ENCODE peak calls at places on chromosomes 11 and 22, in six cellular contexts. One of them, this sample, is unnamed. For H3K27me3, the result is how much of the 10 kb centered on the place peaks cover.

GRCh38 chr11:64132388-64132771 is 33.5 kb downstream of the MACROD1 start:
- DNase-seq in SK-N-SH: peak
- DNase-seq in HepG2: no peak
- DNase-seq in transverse colon: no peak
- DNase-seq in GM23338: no peak
- DNase-seq in sigmoid colon: no peak
- DNase-seq in this sample: no peak

GRCh38 chr11:27373392-27373791 is 10.4 kb upstream of the CCDC34 start:
- DNase-seq in SK-N-SH: no peak
- DNase-seq in HepG2: no peak
- DNase-seq in transverse colon: no peak
- DNase-seq in GM23338: no peak
- DNase-seq in sigmoid colon: no peak
- DNase-seq in this sample: no peak

GRCh38 chr22:41257696-41258095 is 17.0 kb upstream of the CHADL start:
- DNase-seq in SK-N-SH: no peak
- DNase-seq in HepG2: no peak
- DNase-seq in transverse colon: no peak
- DNase-seq in GM23338: no peak
- DNase-seq in sigmoid colon: no peak
- DNase-seq in this sample: no peak

GRCh38 chr22:47276219-47276843 is 513.9 kb downstream of the TBC1D22A start:
- DNase-seq in SK-N-SH: no peak
- DNase-seq in HepG2: no peak
- DNase-seq in transverse colon: no peak
- DNase-seq in GM23338: no peak
- DNase-seq in sigmoid colon: peak
- DNase-seq in this sample: no peak

GRCh38 chr11:723120-723883 is 17.3 kb downstream of the EPS8L2 start:
- DNase-seq in SK-N-SH: peak
- DNase-seq in HepG2: peak
- DNase-seq in transverse colon: peak
- DNase-seq in GM23338: peak
- DNase-seq in sigmoid colon: no peak
- DNase-seq in this sample: no peak

GRCh38 chr22:17436981-17437410 is 67.7 kb downstream of the CECR2 start:
- DNase-seq in SK-N-SH: no peak
- DNase-seq in HepG2: no peak
- DNase-seq in transverse colon: no peak
- DNase-seq in GM23338: peak
- DNase-seq in sigmoid colon: no peak
- DNase-seq in this sample: no peak

GRCh38 chr11:2411446-2412305 is 11.1 kb downstream of the TSSC4 start:
- DNase-seq in SK-N-SH: no peak
- DNase-seq in HepG2: no peak
- DNase-seq in transverse colon: no peak
- DNase-seq in GM23338: no peak
- DNase-seq in sigmoid colon: no peak
- DNase-seq in this sample: no peak

GRCh38 chr22:45216133-45217003 is 24.3 kb downstream of the KIAA0930 start:
- DNase-seq in SK-N-SH: no peak
- DNase-seq in HepG2: no peak
- DNase-seq in transverse colon: no peak
- DNase-seq in GM23338: peak
- DNase-seq in sigmoid colon: no peak
- DNase-seq in this sample: no peak

GRCh38 chr11:88015170-88015569 is 160.1 kb downstream of the RAB38 start:
- DNase-seq in SK-N-SH: no peak
- DNase-seq in HepG2: no peak
- DNase-seq in transverse colon: no peak
- DNase-seq in GM23338: no peak
- DNase-seq in sigmoid colon: no peak
- DNase-seq in this sample: no peak

GRCh38 chr11:104858882-104859735 is 39.2 kb downstream of the CASP12 start:
- DNase-seq in SK-N-SH: no peak
- DNase-seq in HepG2: no peak
- DNase-seq in transverse colon: no peak
- DNase-seq in GM23338: peak
- DNase-seq in sigmoid colon: no peak
- DNase-seq in this sample: no peak

GRCh38 chr22:42881982-42882656 is 25.0 kb upstream of the ARFGAP3 start:
- DNase-seq in SK-N-SH: no peak
- DNase-seq in HepG2: no peak
- DNase-seq in transverse colon: peak
- DNase-seq in GM23338: no peak
- DNase-seq in sigmoid colon: no peak
- DNase-seq in this sample: no peak

GRCh38 chr22:29633514-29634312 is 30.3 kb downstream of the NF2 start:
- DNase-seq in SK-N-SH: no peak
- DNase-seq in HepG2: no peak
- DNase-seq in transverse colon: no peak
- DNase-seq in GM23338: no peak
- DNase-seq in sigmoid colon: no peak
- DNase-seq in this sample: no peak

GRCh38 chr11:114207096-114207495 is 89.1 kb upstream of the NNMT start:
- DNase-seq in SK-N-SH: no peak
- DNase-seq in HepG2: no peak
- DNase-seq in transverse colon: no peak
- DNase-seq in GM23338: no peak
- DNase-seq in sigmoid colon: no peak
- DNase-seq in this sample: no peak

GRCh38 chr11:2708757-2709281 is 9.0 kb upstream of the KCNQ1OT1 start:
- DNase-seq in SK-N-SH: peak
- DNase-seq in HepG2: no peak
- DNase-seq in transverse colon: no peak
- DNase-seq in GM23338: no peak
- DNase-seq in sigmoid colon: peak
- DNase-seq in this sample: no peak

GRCh38 chr11:85132839-85133238 is 494.3 kb downstream of the DLG2 start:
- DNase-seq in SK-N-SH: no peak
- DNase-seq in HepG2: no peak
- DNase-seq in transverse colon: no peak
- DNase-seq in GM23338: peak
- DNase-seq in sigmoid colon: no peak
- DNase-seq in this sample: no peak

GRCh38 chr11:118876261-118876660 is 7.4 kb upstream of the CXCR5 start:
- DNase-seq in SK-N-SH: no peak
- DNase-seq in HepG2: no peak
- DNase-seq in transverse colon: no peak
- DNase-seq in GM23338: no peak
- DNase-seq in sigmoid colon: no peak
- DNase-seq in this sample: no peak

GRCh38 chr11:118873804-118874203 is 9.9 kb upstream of the CXCR5 start:
- DNase-seq in SK-N-SH: peak
- DNase-seq in HepG2: no peak
- DNase-seq in transverse colon: no peak
- DNase-seq in GM23338: no peak
- DNase-seq in sigmoid colon: no peak
- DNase-seq in this sample: no peak

GRCh38 chr11:118872403-118872821 is 11.3 kb upstream of the CXCR5 start:
- DNase-seq in SK-N-SH: no peak
- DNase-seq in HepG2: no peak
- DNase-seq in transverse colon: peak
- DNase-seq in GM23338: no peak
- DNase-seq in sigmoid colon: no peak
- DNase-seq in this sample: no peak

GRCh38 chr11:118868659-118869058 is 15.0 kb upstream of the CXCR5 start:
- DNase-seq in SK-N-SH: no peak
- DNase-seq in HepG2: no peak
- DNase-seq in transverse colon: no peak
- DNase-seq in GM23338: no peak
- DNase-seq in sigmoid colon: no peak
- DNase-seq in this sample: no peak

DNA sequence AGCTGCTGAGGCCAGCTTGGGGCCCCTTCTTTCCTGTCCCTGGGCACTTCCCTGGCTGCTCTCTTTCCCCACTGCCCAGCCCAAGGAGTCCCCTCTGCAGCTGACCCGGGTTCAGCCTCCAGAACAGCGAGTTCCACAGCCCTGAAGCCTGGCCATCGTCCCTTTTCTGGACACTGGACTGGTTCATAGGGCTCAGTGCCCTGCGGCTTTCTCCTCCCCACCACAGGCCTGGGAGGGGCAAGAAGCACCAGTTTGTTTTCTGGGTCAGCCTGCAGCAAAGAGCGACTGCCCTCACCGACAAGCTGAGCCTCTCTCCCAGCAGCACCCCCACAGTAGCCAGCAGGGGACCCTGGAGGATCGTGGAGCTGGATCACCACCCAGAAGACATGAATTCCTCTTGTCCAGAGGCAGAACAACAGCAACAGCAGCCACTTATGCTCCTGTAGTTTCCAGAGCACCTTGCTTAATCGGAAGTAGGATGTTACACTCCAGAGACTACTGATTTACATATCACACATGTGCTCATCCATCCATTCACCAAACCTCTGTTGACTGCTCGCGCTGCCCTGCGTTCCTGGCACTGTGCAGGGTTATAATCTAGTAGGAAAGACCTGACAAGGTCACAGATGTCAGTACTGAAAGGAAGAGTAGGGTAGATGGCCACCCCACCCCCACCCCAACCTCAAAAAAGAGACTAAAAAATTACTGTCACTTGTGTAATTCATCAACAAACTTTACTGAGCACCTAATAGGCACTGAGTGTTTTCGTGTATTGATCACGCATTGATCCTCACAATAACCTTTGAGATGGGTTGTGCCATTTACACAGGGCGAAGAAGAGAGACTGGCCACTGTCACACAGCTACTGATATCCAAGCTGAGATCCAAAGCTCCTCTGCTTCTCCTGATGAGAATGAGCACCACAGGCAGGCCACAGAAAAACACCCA is 13.0 kb upstream of the CXCR5 start:
- DNase-seq in SK-N-SH: peak
- DNase-seq in HepG2: peak
- DNase-seq in transverse colon: peak
- DNase-seq in GM23338: peak
- DNase-seq in sigmoid colon: peak
- DNase-seq in this sample: no peak
- TF ChIP-seq POLR2AphosphoS5 in SK-N-SH: no peak
- TF ChIP-seq POLR2AphosphoS5 in HepG2: no peak
- TF ChIP-seq POLR2AphosphoS5 in transverse colon: no peak
- TF ChIP-seq POLR2AphosphoS5 in GM23338: no peak
- TF ChIP-seq POLR2AphosphoS5 in sigmoid colon: no peak
- TF ChIP-seq POLR2AphosphoS5 in this sample: peak

DNA sequence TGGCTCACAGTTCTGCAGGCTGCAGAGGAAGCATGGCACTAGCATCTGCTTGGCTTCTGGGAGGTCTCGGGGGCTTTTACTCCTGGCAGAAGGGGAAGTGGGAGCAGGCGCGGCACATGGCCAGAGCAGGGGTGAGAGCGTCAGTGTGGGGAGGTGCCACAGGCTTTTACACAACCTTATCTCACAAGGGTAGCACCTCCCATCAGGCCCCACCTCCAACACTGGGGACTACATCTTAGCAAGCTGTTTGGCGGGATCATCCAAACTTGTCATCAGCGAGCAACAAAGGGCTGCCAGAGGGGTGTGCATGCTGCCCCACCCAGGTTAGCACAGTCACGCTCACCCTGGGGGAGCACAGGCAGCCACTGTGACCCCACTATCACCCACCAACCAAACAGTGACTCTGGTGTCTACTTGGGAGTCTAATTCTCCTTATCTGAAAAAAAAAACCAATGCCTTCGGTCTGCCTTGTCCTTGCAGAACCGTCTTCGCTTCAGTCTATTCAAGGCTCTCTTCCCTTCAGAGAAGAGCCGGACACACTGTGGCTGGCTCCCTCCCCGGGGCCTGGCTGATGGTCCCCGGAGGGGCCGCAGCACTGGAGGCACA is 19.0 kb upstream of the YPEL1 start:
- DNase-seq in SK-N-SH: no peak
- DNase-seq in HepG2: no peak
- DNase-seq in transverse colon: no peak
- DNase-seq in GM23338: no peak
- DNase-seq in sigmoid colon: peak
- DNase-seq in this sample: peak
- H3K4me3 ChIP-seq in SK-N-SH: no peak
- H3K4me3 ChIP-seq in HepG2: no peak
- H3K4me3 ChIP-seq in transverse colon: no peak
- H3K4me3 ChIP-seq in GM23338: no peak
- H3K4me3 ChIP-seq in sigmoid colon: no peak
- H3K4me3 ChIP-seq in this sample: no peak

GRCh38 chr22:39627208-39627607 is 56.7 kb downstream of the CACNA1I start:
- DNase-seq in SK-N-SH: no peak
- DNase-seq in HepG2: no peak
- DNase-seq in transverse colon: no peak
- DNase-seq in GM23338: no peak
- DNase-seq in sigmoid colon: no peak
- DNase-seq in this sample: no peak
- H3K27me3 ChIP-seq in SK-N-SH: under half
- H3K27me3 ChIP-seq in HepG2: under half
- H3K27me3 ChIP-seq in transverse colon: under half
- H3K27me3 ChIP-seq in GM23338: under half
- H3K27me3 ChIP-seq in sigmoid colon: under half
- H3K27me3 ChIP-seq in this sample: under half

GRCh38 chr11:60844870-60845221 is 2.9 kb downstream of the CCDC86 start:
- DNase-seq in SK-N-SH: peak
- DNase-seq in HepG2: peak
- DNase-seq in transverse colon: no peak
- DNase-seq in GM23338: no peak
- DNase-seq in sigmoid colon: no peak
- DNase-seq in this sample: no peak
- TF ChIP-seq POLR2AphosphoS5 in SK-N-SH: no peak
- TF ChIP-seq POLR2AphosphoS5 in HepG2: no peak
- TF ChIP-seq POLR2AphosphoS5 in transverse colon: no peak
- TF ChIP-seq POLR2AphosphoS5 in GM23338: no peak
- TF ChIP-seq POLR2AphosphoS5 in sigmoid colon: no peak
- TF ChIP-seq POLR2AphosphoS5 in this sample: no peak

This sample was measured in HL-60.